ENCODE peak calls at places on chromosomes 3 and 15, in four cellular contexts. One of them, this sample, is unnamed.

GRCh38 chr3:64541803-64542202 is 146.0 kb downstream of the ADAMTS9 start:
- DNase-seq in GM23338: no peak
- DNase-seq in GM12878: no peak
- DNase-seq in HCT116: no peak
- DNase-seq in this sample: no peak

GRCh38 chr15:50764331-50765201 is 940 bp downstream of the SPPL2A start:
- DNase-seq in GM23338: no peak
- DNase-seq in GM12878: peak; percentile 43
- DNase-seq in HCT116: no peak
- DNase-seq in this sample: no peak

GRCh38 chr3:195086341-195086740 is 184.6 kb downstream of the XXYLT1 start:
- DNase-seq in GM12878: no peak
- DNase-seq in GM23338: no peak
- DNase-seq in HCT116: no peak
- DNase-seq in this sample: no peak

GRCh38 chr15:77615472-77615871 is 17.2 kb downstream of the LINGO1 start:
- DNase-seq in GM23338: no peak
- DNase-seq in GM12878: no peak
- DNase-seq in HCT116: no peak
- DNase-seq in this sample: no peak

GRCh38 chr3:50657407-50657806 is 17.3 kb upstream of the DOCK3 start:
- DNase-seq in GM23338: no peak
- DNase-seq in HCT116: no peak
- DNase-seq in GM12878: no peak
- DNase-seq in this sample: no peak

GRCh38 chr3:127610105-127610504 is 11.9 kb downstream of the MCM2 start:
- DNase-seq in GM23338: no peak
- DNase-seq in HCT116: no peak
- DNase-seq in GM12878: no peak
- DNase-seq in this sample: no peak

GRCh38 chr3:138066972-138067371 is 48.4 kb downstream of the DZIP1L start:
- DNase-seq in HCT116: no peak
- DNase-seq in GM23338: no peak
- DNase-seq in GM12878: no peak
- DNase-seq in this sample: no peak

GRCh38 chr15:42272768-42273098 is 268 bp upstream of the GANC start:
- DNase-seq in GM23338: peak; percentile 3
- DNase-seq in GM12878: no peak
- DNase-seq in HCT116: no peak
- DNase-seq in this sample: no peak

GRCh38 chr3:28347374-28348285 is 891 bp upstream of the ZCWPW2 start:
- DNase-seq in GM23338: peak; percentile 8
- DNase-seq in HCT116: no peak
- DNase-seq in GM12878: no peak
- DNase-seq in this sample: peak; percentile 60

GRCh38 chr15:31278544-31279220 is 48.0 kb upstream of the KLF13 start:
- DNase-seq in GM12878: no peak
- DNase-seq in HCT116: no peak
- DNase-seq in GM23338: no peak
- DNase-seq in this sample: no peak

GRCh38 chr3:193744822-193745684 is 152.0 kb downstream of the OPA1 start:
- DNase-seq in GM23338: no peak
- DNase-seq in GM12878: no peak
- DNase-seq in HCT116: no peak
- DNase-seq in this sample: no peak
- H4K20me1 ChIP-seq in GM23338: no peaks in the 10 kb centered on the region
- H4K20me1 ChIP-seq in GM12878: no peaks in the 10 kb centered on the region
- H4K20me1 ChIP-seq in HCT116: no peaks in the 10 kb centered on the region
- H4K20me1 ChIP-seq in this sample: no peaks in the 10 kb centered on the region

DNA sequence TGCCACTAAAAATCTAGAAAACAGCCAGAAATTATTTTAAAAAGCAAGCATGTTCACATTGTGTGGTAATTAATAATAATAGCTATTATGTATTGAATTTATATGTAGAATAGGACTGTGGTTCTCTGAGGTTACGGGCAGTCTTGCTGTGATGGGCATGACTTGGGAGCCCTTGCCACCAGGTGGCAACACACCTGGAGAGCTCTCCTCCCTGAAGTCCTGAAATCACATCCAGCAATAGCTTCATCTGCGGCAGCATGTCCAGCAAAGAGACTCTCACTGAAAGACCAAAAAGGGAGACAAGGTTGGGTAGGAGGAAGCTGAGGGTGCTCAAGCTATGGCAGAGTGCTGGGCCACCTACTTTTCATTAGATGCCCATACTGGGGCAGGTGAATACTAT is 206.8 kb upstream of the IL12A start:
- DNase-seq in GM12878: no peak
- DNase-seq in GM23338: no peak
- DNase-seq in HCT116: no peak
- DNase-seq in this sample: no peak
- TF ChIP-seq CTCF in GM12878: no peak
- TF ChIP-seq CTCF in GM23338: peak; percentile 50
- TF ChIP-seq CTCF in HCT116: no peak
- TF ChIP-seq CTCF in this sample: peak; percentile 56

GRCh38 chr15:85003593-85004312 is 22.1 kb downstream of the PDE8A start:
- DNase-seq in GM12878: no peak
- DNase-seq in GM23338: no peak
- DNase-seq in HCT116: no peak
- DNase-seq in this sample: no peak

GRCh38 chr15:85005319-85005718 is 23.7 kb downstream of the PDE8A start:
- DNase-seq in HCT116: no peak
- DNase-seq in GM23338: no peak
- DNase-seq in GM12878: no peak
- DNase-seq in this sample: no peak

GRCh38 chr15:85006201-85006600 is 24.5 kb downstream of the PDE8A start:
- DNase-seq in GM23338: no peak
- DNase-seq in HCT116: no peak
- DNase-seq in GM12878: no peak
- DNase-seq in this sample: no peak

GRCh38 chr15:85005744-85006143 is 24.1 kb downstream of the PDE8A start:
- DNase-seq in GM12878: no peak
- DNase-seq in GM23338: no peak
- DNase-seq in HCT116: no peak
- DNase-seq in this sample: no peak

GRCh38 chr15:85004551-85004950 is 22.9 kb downstream of the PDE8A start:
- DNase-seq in GM23338: no peak
- DNase-seq in HCT116: no peak
- DNase-seq in GM12878: no peak
- DNase-seq in this sample: no peak
- H3K79me2 ChIP-seq in GM23338: peaks cover 19% of the 10 kb centered on the region
- H3K79me2 ChIP-seq in HCT116: peaks cover 95% of the 10 kb centered on the region
- H3K79me2 ChIP-seq in GM12878: peaks cover 50% of the 10 kb centered on the region
- H3K79me2 ChIP-seq in this sample: peaks cover 91% of the 10 kb centered on the region

GRCh38 chr15:52559583-52559982 is 9.2 kb downstream of the ARPP19 start:
- DNase-seq in GM23338: no peak
- DNase-seq in GM12878: no peak
- DNase-seq in HCT116: no peak
- DNase-seq in this sample: no peak
- H4K20me1 ChIP-seq in GM23338: peaks cover 68% of the 10 kb centered on the region
- H4K20me1 ChIP-seq in GM12878: no peaks in the 10 kb centered on the region
- H4K20me1 ChIP-seq in HCT116: peaks cover 67% of the 10 kb centered on the region
- H4K20me1 ChIP-seq in this sample: peaks cover 75% of the 10 kb centered on the region

DNA sequence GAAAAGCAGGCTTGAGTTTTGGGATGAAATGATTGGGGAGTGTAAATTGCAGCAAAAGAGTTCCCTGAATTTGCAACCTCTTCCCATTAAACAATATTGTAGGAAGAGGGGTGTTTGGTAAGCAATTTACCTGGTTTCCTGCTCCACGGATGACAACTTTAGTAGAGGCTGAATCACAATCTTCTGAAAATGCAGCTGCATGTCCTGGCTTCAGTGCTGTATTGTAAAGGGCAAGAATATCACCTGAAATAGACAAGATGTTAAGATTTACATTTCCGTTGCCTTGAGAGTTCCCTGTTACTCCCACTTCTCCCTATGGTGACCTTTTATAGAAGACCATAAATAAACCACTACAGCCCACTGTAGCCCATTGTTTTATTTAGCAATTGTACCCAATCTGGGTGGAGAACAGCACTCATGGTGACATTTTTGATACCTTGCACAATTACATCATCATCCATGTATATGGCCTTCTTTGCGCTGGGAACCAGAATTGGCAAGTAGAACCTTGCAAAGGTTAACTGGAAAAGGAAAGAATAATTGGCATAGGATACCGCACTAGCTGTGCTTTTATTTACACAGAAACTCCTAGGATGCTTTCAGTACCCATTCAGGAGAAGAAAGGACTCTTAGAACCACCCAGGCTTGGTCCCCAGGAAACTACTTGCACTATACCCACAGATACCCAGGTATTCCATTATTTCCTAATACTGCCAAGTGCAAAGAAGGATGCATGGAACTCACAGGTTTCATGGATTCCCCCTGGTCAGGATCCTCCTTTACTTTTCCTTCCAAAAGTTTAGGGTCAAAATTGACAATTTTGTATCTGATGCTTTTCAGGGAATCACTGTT is 9.6 kb downstream of the GLT8D1 start:
- DNase-seq in GM12878: no peak
- DNase-seq in HCT116: no peak
- DNase-seq in GM23338: no peak
- DNase-seq in this sample: no peak
- TF ChIP-seq CTCF in GM12878: no peak
- TF ChIP-seq CTCF in HCT116: no peak
- TF ChIP-seq CTCF in GM23338: no peak
- TF ChIP-seq CTCF in this sample: no peak

GRCh38 chr3:49013113-49013737 is 5.2 kb downstream of the DALRD3 start:
- DNase-seq in HCT116: no peak
- DNase-seq in GM23338: no peak
- DNase-seq in GM12878: no peak
- DNase-seq in this sample: no peak
- H3K79me2 ChIP-seq in HCT116: peaks cover 60% of the 10 kb centered on the region
- H3K79me2 ChIP-seq in GM23338: peaks cover 47% of the 10 kb centered on the region
- H3K79me2 ChIP-seq in GM12878: peaks cover 21% of the 10 kb centered on the region
- H3K79me2 ChIP-seq in this sample: peaks cover 20% of the 10 kb centered on the region

GRCh38 chr15:84760219-84760618 is 11.8 kb downstream of the ZNF592 start:
- DNase-seq in GM23338: no peak
- DNase-seq in HCT116: no peak
- DNase-seq in GM12878: no peak
- DNase-seq in this sample: no peak
- H4K20me1 ChIP-seq in GM23338: peaks cover 34% of the 10 kb centered on the region
- H4K20me1 ChIP-seq in HCT116: peaks cover 15% of the 10 kb centered on the region
- H4K20me1 ChIP-seq in GM12878: peaks cover 5% of the 10 kb centered on the region
- H4K20me1 ChIP-seq in this sample: peaks cover 35% of the 10 kb centered on the region

DNA sequence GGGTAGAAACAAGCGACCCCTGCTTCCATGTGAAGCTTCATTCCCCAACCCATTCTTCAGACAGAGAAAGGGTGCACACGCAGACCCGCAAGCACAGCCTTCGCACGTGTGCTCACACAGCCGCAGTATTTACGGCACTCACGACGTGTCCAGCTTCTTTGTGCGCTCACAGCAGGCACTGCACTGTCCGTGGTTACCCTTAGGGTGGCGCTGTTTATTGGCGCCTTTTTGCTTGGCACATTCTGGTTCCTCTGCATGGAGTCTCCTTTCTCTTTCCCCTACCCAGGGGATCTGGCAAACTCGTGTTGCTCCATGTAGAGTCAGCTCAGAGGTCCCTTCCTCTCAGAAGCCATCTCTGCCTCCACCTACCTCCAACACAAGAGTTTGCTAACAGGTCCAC is 115.1 kb downstream of the SLCO3A1 start:
- DNase-seq in HCT116: no peak
- DNase-seq in GM23338: peak; percentile 70
- DNase-seq in GM12878: no peak
- DNase-seq in this sample: no peak
- TF ChIP-seq CTCF in HCT116: no peak
- TF ChIP-seq CTCF in GM23338: peak; percentile 80
- TF ChIP-seq CTCF in GM12878: no peak
- TF ChIP-seq CTCF in this sample: no peak